ENCODE peak calls at places on chromosomes 4 and X, in ten cellular contexts. K, N, I, L, F, Z, C, V, R and D are unnamed samples.

GRCh38 chr4:41215155-41215554 is 813 bp upstream of the APBB2 start:
- DNase-seq in K (no peak), N (no peak), I (no peak), L (no peak), F (no peak), Z (no peak), C (no peak), V (no peak), R (no peak), D (no peak)

GRCh38 chrX:128807367-128807766 is 715.9 kb downstream of the SMARCA1 start:
- DNase-seq in K (no peak), N (no peak), I (no peak), L (no peak), F (no peak), Z (no peak), C (no peak), V (no peak), R (no peak), D (no peak)

GRCh38 chrX:41921492-41922124 is 1.7 kb downstream of the CASK start:
- DNase-seq in K (no peak), N (no peak), I (no peak), L (peak), F (no peak), Z (peak), C (no peak), V (no peak), R (peak), D (no peak)

GRCh38 chrX:15349046-15349445 is 13.7 kb upstream of the PIGA start:
- DNase-seq in K (no peak), N (no peak), I (no peak), L (peak), F (no peak), Z (peak), C (no peak), V (no peak), R (peak), D (no peak)

GRCh38 chr4:70688795-70689231 is 481 bp downstream of the UTP3 start:
- DNase-seq in K (no peak), N (no peak), I (no peak), L (no peak), F (no peak), Z (peak), C (peak), V (peak), R (no peak), D (no peak)

GRCh38 chrX:135170877-135171519 is at the start of gene CT55:
- DNase-seq in K (no peak), N (no peak), I (no peak), L (no peak), F (no peak), Z (no peak), C (no peak), V (no peak), R (no peak), D (no peak)

GRCh38 chr4:47669946-47670345 is 167.9 kb downstream of the CORIN start:
- DNase-seq in K (no peak), N (no peak), I (no peak), L (peak), F (no peak), Z (no peak), C (no peak), V (no peak), R (no peak), D (no peak)

GRCh38 chr4:121676388-121677075 is 20.2 kb downstream of the ANXA5 start:
- DNase-seq in K (no peak), N (no peak), I (no peak), L (no peak), F (no peak), Z (no peak), C (no peak), V (no peak), R (no peak), D (no peak)

GRCh38 chr4:150867148-150867547 is 147.9 kb downstream of the LRBA start:
- DNase-seq in K (no peak), N (no peak), I (no peak), L (peak), F (no peak), Z (peak), C (no peak), V (no peak), R (peak), D (no peak)

GRCh38 chr4:97507587-97508245 is 635.6 kb downstream of the STPG2 start:
- DNase-seq in K (no peak), N (no peak), I (no peak), L (peak), F (no peak), Z (peak), C (no peak), V (no peak), R (no peak), D (no peak)

GRCh38 chrX:138287200-138287865 is 424.2 kb downstream of the FGF13 start:
- DNase-seq in K (no peak), N (no peak), I (no peak), L (no peak), F (no peak), Z (no peak), C (no peak), V (no peak), R (no peak), D (no peak)

GRCh38 chrX:7133036-7133412 is 14.5 kb upstream of the STS start:
- DNase-seq in K (no peak), N (no peak), I (no peak), L (peak), F (no peak), Z (peak), C (no peak), V (no peak), R (no peak), D (no peak)

GRCh38 chrX:70754169-70754843 is 154.2 kb downstream of the TEX11 start:
- DNase-seq in K (no peak), N (no peak), I (no peak), L (no peak), F (no peak), Z (no peak), C (no peak), V (no peak), R (no peak), D (no peak)

GRCh38 chr4:105343523-105343931 is 130.3 kb downstream of the PPA2 start:
- DNase-seq in K (no peak), N (no peak), I (no peak), L (peak), F (no peak), Z (peak), C (no peak), V (no peak), R (no peak), D (no peak)

GRCh38 chrX:95505721-95506120 is 1178.9 kb upstream of the DIAPH2 start:
- DNase-seq in K (no peak), N (no peak), I (no peak), L (peak), F (no peak), Z (no peak), C (no peak), V (no peak), R (no peak), D (no peak)

GRCh38 chrX:18944482-18944881 is 39.4 kb downstream of the PHKA2 start:
- DNase-seq in K (no peak), N (no peak), I (no peak), L (no peak), F (no peak), Z (no peak), C (no peak), V (no peak), R (no peak), D (no peak)

GRCh38 chr4:84482564-84483563 is 16.2 kb downstream of the NKX6-1 start:
- DNase-seq in K (no peak), N (peak), I (peak), L (no peak), F (no peak), Z (peak), C (no peak), V (no peak), R (no peak), D (no peak)

GRCh38 chr4:74364649-74365491 is at the start of gene EREG:
- DNase-seq in K (peak), N (peak), I (peak), L (peak), F (no peak), Z (peak), C (peak), V (peak), R (peak), D (peak)

GRCh38 chrX:74656079-74656745 is 41.8 kb upstream of the RLIM start:
- DNase-seq in K (no peak), N (no peak), I (no peak), L (peak), F (no peak), Z (peak), C (no peak), V (no peak), R (no peak), D (no peak)

GRCh38 chrX:125132274-125132673 is 187.4 kb upstream of the TEX13C start:
- DNase-seq in K (no peak), N (no peak), I (no peak), L (peak), F (no peak), Z (no peak), C (no peak), V (no peak), R (no peak), D (no peak)

GRCh38 chrX:18873189-18873791 is 110.6 kb downstream of the PHKA2 start:
- DNase-seq in K (peak), N (no peak), I (no peak), L (peak), F (peak), Z (peak), C (peak), V (no peak), R (no peak), D (no peak)

GRCh38 chrX:101803451-101803850 is 128.4 kb downstream of the ZMAT1 start:
- DNase-seq in K (no peak), N (no peak), I (no peak), L (peak), F (no peak), Z (peak), C (no peak), V (no peak), R (no peak), D (no peak)

GRCh38 chrX:150503898-150504219 is 64.6 kb upstream of the MTM1 start:
- DNase-seq in K (no peak), N (peak), I (no peak), L (no peak), F (no peak), Z (no peak), C (no peak), V (no peak), R (no peak), D (no peak)

GRCh38 chrX:118644378-118644777 is 83.0 kb upstream of the IL13RA1 start:
- DNase-seq in K (no peak), N (no peak), I (no peak), L (peak), F (no peak), Z (peak), C (no peak), V (no peak), R (peak), D (no peak)

GRCh38 chr4:18075823-18076433 is 54.4 kb upstream of the LCORL start:
- DNase-seq in K (no peak), N (no peak), I (peak), L (peak), F (no peak), Z (peak), C (peak), V (no peak), R (no peak), D (no peak)

GRCh38 chr4:185640809-185641675 is 105.7 kb upstream of the PDLIM3 start:
- DNase-seq in K (no peak), N (no peak), I (no peak), L (peak), F (no peak), Z (peak), C (no peak), V (no peak), R (peak), D (no peak)

GRCh38 chr4:81605278-81605677 is 133.6 kb upstream of the RASGEF1B start:
- DNase-seq in K (no peak), N (no peak), I (no peak), L (no peak), F (no peak), Z (no peak), C (no peak), V (no peak), R (no peak), D (no peak)

GRCh38 chrX:109632906-109633504 is 8.0 kb upstream of the KCNE5 start:
- DNase-seq in K (no peak), N (no peak), I (no peak), L (peak), F (no peak), Z (peak), C (no peak), V (no peak), R (no peak), D (no peak)
- TF ChIP-seq CTCF in K (peak), N (peak), I (no peak), L (peak), F (no peak), Z (peak), C (no peak), V (peak), R (peak), D (peak)

GRCh38 chr4:24845884-24846283 is 50.5 kb downstream of the SOD3 start:
- DNase-seq in K (no peak), N (no peak), I (no peak), L (no peak), F (no peak), Z (no peak), C (no peak), V (no peak), R (no peak), D (no peak)

GRCh38 chr4:24846716-24847115 is 51.3 kb downstream of the SOD3 start:
- DNase-seq in K (no peak), N (no peak), I (no peak), L (no peak), F (no peak), Z (no peak), C (no peak), V (no peak), R (no peak), D (no peak)

GRCh38 chr4:24853142-24853541 is 57.8 kb downstream of the SOD3 start:
- DNase-seq in K (no peak), N (no peak), I (no peak), L (peak), F (no peak), Z (peak), C (no peak), V (no peak), R (no peak), D (no peak)

GRCh38 chr4:24849662-24850280 is 54.4 kb downstream of the SOD3 start:
- DNase-seq in K (no peak), N (no peak), I (no peak), L (no peak), F (no peak), Z (no peak), C (no peak), V (no peak), R (no peak), D (no peak)

GRCh38 chr4:24850669-24851068 is 55.3 kb downstream of the SOD3 start:
- DNase-seq in K (no peak), N (no peak), I (no peak), L (peak), F (peak), Z (peak), C (no peak), V (no peak), R (peak), D (no peak)
- TF ChIP-seq CTCF in K (no peak), N (no peak), I (no peak), L (no peak), F (no peak), Z (no peak), C (no peak), V (no peak), R (no peak), D (no peak)

DNA sequence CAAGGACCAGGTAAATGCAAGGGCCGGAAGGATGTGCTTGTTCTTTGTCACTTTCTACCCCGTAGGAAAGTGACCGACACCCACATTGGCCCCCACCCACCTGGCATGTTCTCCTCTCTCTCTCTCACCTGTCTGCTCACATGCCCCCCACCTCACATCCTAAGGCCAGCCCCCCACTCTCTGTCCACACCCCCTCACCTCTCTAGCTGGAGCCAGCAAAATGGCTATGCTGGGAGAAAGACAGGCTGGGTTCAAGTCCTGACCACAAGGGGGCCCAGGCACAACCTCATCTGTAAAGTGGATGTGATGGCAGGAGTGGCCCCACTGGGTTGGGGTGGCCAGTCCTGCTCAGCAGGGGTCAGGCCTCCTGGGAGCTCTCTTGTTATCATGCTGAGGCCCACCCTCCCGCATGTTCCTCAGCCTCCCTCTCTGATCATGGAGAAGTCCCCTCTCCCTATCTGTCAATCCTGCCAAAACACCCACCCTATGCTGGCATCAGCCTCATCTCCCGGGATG is 1.7 kb upstream of the PPP2R2C start:
- DNase-seq in K (no peak), N (no peak), I (no peak), L (peak), F (peak), Z (no peak), C (peak), V (peak), R (no peak), D (peak)
- TF ChIP-seq CTCF in K (no peak), N (no peak), I (no peak), L (peak), F (no peak), Z (peak), C (no peak), V (no peak), R (no peak), D (peak)

GRCh38 chrX:10015711-10016515 is 48.8 kb downstream of the CLDN34 start:
- DNase-seq in K (peak), N (peak), I (peak), L (no peak), F (peak), Z (peak), C (peak), V (peak), R (peak), D (no peak)
- TF ChIP-seq CTCF in K (no peak), N (no peak), I (no peak), L (no peak), F (no peak), Z (no peak), C (no peak), V (no peak), R (no peak), D (no peak)

GRCh38 chr4:162939086-162939485 is 227.6 kb downstream of the NAF1 start:
- DNase-seq in K (no peak), N (no peak), I (no peak), L (no peak), F (no peak), Z (no peak), C (no peak), V (no peak), R (no peak), D (no peak)

DNA sequence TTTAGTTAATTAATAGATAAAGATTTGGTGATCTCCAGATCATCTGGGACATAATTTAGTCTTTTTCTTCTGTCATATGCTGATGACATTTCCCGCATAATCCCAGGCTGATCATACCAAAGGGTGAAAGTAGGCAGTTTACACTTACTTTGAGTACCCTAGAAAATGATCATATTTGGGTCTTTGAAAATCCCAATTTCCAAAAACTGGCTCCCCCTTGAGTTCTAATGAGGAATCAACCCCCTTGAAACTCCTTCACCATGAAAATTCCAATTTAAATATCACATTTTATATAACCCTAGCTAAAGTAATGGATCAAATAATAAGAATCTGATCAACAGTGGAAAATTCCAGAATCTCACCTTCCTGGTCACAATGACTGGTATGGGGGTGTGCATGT is 223.4 kb downstream of the NAF1 start:
- DNase-seq in K (no peak), N (no peak), I (no peak), L (no peak), F (no peak), Z (no peak), C (no peak), V (no peak), R (no peak), D (no peak)
- TF ChIP-seq CTCF in K (no peak), N (no peak), I (no peak), L (no peak), F (no peak), Z (no peak), C (no peak), V (no peak), R (no peak), D (no peak)

DNA sequence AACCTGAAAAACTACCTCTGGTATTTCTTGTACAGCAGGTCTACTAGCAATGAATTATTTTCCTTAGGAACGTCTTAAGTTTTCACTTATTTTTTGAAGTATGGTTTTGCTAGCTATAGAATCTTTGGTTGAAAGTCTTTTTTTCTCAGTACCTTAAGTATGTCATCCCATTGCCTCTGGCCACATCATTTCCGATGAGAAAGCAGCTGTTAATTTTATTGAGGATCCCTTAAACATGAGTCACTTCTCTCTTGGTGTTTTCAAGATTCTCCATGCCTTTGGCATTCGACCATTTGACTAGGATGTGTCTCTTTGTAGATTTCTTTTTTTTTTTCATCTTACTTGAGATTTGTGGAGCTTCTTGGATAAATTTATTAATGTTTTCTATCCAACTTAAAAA is 803.8 kb upstream of the AMOT start:
- DNase-seq in K (no peak), N (no peak), I (no peak), L (peak), F (no peak), Z (peak), C (no peak), V (no peak), R (no peak), D (no peak)
- TF ChIP-seq CTCF in K (no peak), N (no peak), I (no peak), L (no peak), F (no peak), Z (no peak), C (no peak), V (no peak), R (no peak), D (no peak)

DNA sequence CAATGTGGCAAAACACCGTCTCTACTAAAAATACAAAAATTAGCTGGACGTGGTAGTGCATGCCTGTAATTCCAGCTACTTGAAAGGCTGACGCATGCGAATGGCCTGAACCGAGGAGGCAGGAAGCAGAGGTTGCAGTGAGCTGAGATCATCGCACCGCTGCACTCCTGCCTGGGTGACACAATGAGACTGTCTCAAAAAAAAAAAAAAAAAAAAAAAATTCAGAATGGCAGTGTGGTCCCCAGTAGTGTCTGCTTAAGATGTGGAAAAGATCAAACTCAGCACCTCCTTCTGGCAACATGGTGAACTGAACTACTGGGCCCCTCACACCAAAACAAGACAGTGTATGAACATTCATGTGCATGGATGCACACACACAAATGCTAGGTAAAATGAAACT is 32.2 kb downstream of the SMS start:
- DNase-seq in K (no peak), N (no peak), I (no peak), L (peak), F (peak), Z (peak), C (no peak), V (no peak), R (no peak), D (no peak)
- TF ChIP-seq CTCF in K (no peak), N (no peak), I (no peak), L (no peak), F (no peak), Z (peak), C (no peak), V (no peak), R (no peak), D (peak)

GRCh38 chr4:144584428-144584827 is 61.5 kb upstream of the HHIP start:
- DNase-seq in K (no peak), N (no peak), I (no peak), L (peak), F (no peak), Z (no peak), C (no peak), V (no peak), R (no peak), D (no peak)
- TF ChIP-seq CTCF in K (no peak), N (no peak), I (no peak), L (peak), F (no peak), Z (no peak), C (no peak), V (no peak), R (no peak), D (no peak)

GRCh38 chr4:37891221-37892159 is 606 bp downstream of the TBC1D1 start:
- DNase-seq in K (no peak), N (peak), I (no peak), L (peak), F (peak), Z (no peak), C (no peak), V (peak), R (peak), D (no peak)
- TF ChIP-seq CTCF in K (no peak), N (peak), I (no peak), L (no peak), F (no peak), Z (no peak), C (no peak), V (no peak), R (no peak), D (peak)

DNA sequence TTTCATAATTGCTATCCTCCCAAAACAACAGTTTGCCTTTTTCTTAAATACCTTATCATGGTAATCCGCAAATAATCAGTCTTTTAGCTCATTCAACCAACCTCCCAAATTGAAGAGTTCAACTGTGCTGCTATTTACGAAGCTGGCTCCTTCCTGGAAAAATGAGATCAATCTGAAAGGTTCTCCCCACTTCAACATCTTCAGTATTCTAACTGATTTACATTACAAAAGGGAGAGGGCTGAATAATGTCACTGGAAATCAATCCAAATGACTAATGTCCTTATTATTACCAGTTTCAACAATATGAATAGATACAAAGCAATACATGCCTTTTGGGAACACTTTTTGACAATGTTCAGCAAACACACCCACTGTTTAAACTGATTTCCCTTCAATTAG is 86.2 kb downstream of the WNK3 start:
- DNase-seq in K (no peak), N (no peak), I (no peak), L (no peak), F (no peak), Z (no peak), C (no peak), V (no peak), R (no peak), D (no peak)
- TF ChIP-seq CTCF in K (no peak), N (no peak), I (no peak), L (no peak), F (no peak), Z (no peak), C (no peak), V (no peak), R (no peak), D (no peak)